ENCODE peak calls at places on chromosome 19, in eight cellular contexts. Q is RCC 7860; I is activated CD4-positive, alpha-beta T cell treated with anti-CD3 and anti-CD28 coated beads, Interleukin-2, amount 50 U/mL, for 4 hours; K is T1000; G is HS-5; X is cardiac muscle cell; H is GM04504; U is ecto neural progenitor cell. M is an unnamed sample.

GRCh38 chr19:51010066-51010795 is 8.8 kb upstream of the KLK8 start:
- DNase-seq in Q (no peak), I (no peak), K (no peak), G (no peak), X (no peak), H (no peak), U (no peak), M (no peak)

GRCh38 chr19:13051581-13052165 is 51.0 kb downstream of the LYL1 start:
- DNase-seq in Q (peak), I (no peak), K (no peak), G (no peak), X (peak), H (no peak), U (peak), M (peak)

GRCh38 chr19:39160523-39160861 is 34.9 kb downstream of the PAK4 start:
- DNase-seq in Q (no peak), I (no peak), K (no peak), G (no peak), X (peak), H (no peak), U (no peak), M (no peak)

GRCh38 chr19:51079486-51080110 is 3.1 kb downstream of the KLK14 start:
- DNase-seq in Q (no peak), I (no peak), K (no peak), G (no peak), X (peak), H (no peak), U (no peak), M (no peak)

GRCh38 chr19:23512151-23512925 is 117.1 kb upstream of the ZNF91 start:
- DNase-seq in Q (no peak), I (no peak), K (no peak), G (no peak), X (no peak), H (no peak), U (no peak), M (no peak)

GRCh38 chr19:14761607-14762006 is 16.8 kb downstream of the ADGRE2 start:
- DNase-seq in Q (no peak), I (no peak), K (no peak), G (no peak), X (no peak), H (no peak), U (no peak), M (no peak)

GRCh38 chr19:51040151-51040550 is 5.3 kb upstream of the KLK12 start:
- DNase-seq in Q (no peak), I (no peak), K (no peak), G (no peak), X (no peak), H (no peak), U (no peak), M (no peak)

GRCh38 chr19:18280247-18281081 is 958 bp downstream of the JUND start:
- DNase-seq in Q (peak), I (peak), K (peak), G (no peak), X (peak), H (no peak), U (peak), M (peak)

GRCh38 chr19:35270381-35270811 is 1.6 kb downstream of the USF2 start:
- DNase-seq in Q (no peak), I (no peak), K (no peak), G (no peak), X (no peak), H (no peak), U (no peak), M (no peak)

GRCh38 chr19:5691205-5691929 is 1.3 kb downstream of the RPL36 start:
- DNase-seq in Q (peak), I (peak), K (no peak), G (no peak), X (peak), H (peak), U (no peak), M (peak)

GRCh38 chr19:38711726-38712153 is 32.5 kb downstream of the CAPN12 start:
- DNase-seq in Q (peak), I (no peak), K (peak), G (peak), X (peak), H (peak), U (no peak), M (no peak)

GRCh38 chr19:801030-801860 is 4.0 kb downstream of the PTBP1 start:
- DNase-seq in Q (no peak), I (no peak), K (peak), G (no peak), X (peak), H (no peak), U (no peak), M (no peak)

GRCh38 chr19:42850981-42851717 is 28.4 kb downstream of the PSG1 start:
- DNase-seq in Q (peak), I (no peak), K (peak), G (peak), X (peak), H (peak), U (no peak), M (no peak)

GRCh38 chr19:42420055-42420544 is 7.1 kb downstream of the LIPE start:
- DNase-seq in Q (peak), I (peak), K (no peak), G (no peak), X (peak), H (no peak), U (no peak), M (no peak)

GRCh38 chr19:51695702-51696315 is 2.7 kb downstream of the SPACA6 start:
- DNase-seq in Q (no peak), I (no peak), K (no peak), G (no peak), X (no peak), H (no peak), U (no peak), M (no peak)

GRCh38 chr19:1408300-1409203 is 1.2 kb downstream of the DAZAP1 start:
- DNase-seq in Q (peak), I (peak), K (no peak), G (no peak), X (peak), H (no peak), U (peak), M (peak)

GRCh38 chr19:5828661-5829566 is 10.6 kb downstream of the FUT6 start:
- DNase-seq in Q (no peak), I (no peak), K (no peak), G (no peak), X (peak), H (no peak), U (peak), M (peak)

GRCh38 chr19:6588508-6589345 is 2.2 kb downstream of the CD70 start:
- DNase-seq in Q (peak), I (no peak), K (no peak), G (no peak), X (no peak), H (no peak), U (no peak), M (peak)

GRCh38 chr19:9597027-9597426 is 12.7 kb upstream of the ZNF121 start:
- DNase-seq in Q (peak), I (no peak), K (peak), G (peak), X (peak), H (peak), U (no peak), M (no peak)

GRCh38 chr19:41431426-41432386 is 4.5 kb upstream of the B3GNT8 start:
- DNase-seq in Q (no peak), I (no peak), K (no peak), G (no peak), X (peak), H (no peak), U (no peak), M (no peak)

GRCh38 chr19:15213715-15214381 is 13.1 kb upstream of the NOTCH3 start:
- DNase-seq in Q (no peak), I (no peak), K (no peak), G (no peak), X (peak), H (no peak), U (no peak), M (no peak)

GRCh38 chr19:49133621-49134454 is 14.5 kb downstream of the PPFIA3 start:
- DNase-seq in Q (no peak), I (peak), K (no peak), G (no peak), X (peak), H (no peak), U (peak), M (peak)

GRCh38 chr19:7819337-7819736 is 10.7 kb upstream of the EVI5L start:
- DNase-seq in Q (no peak), I (no peak), K (no peak), G (no peak), X (no peak), H (no peak), U (no peak), M (no peak)

GRCh38 chr19:33275933-33276619 is 26.3 kb downstream of the CEBPA start:
- DNase-seq in Q (no peak), I (no peak), K (no peak), G (no peak), X (no peak), H (no peak), U (no peak), M (no peak)

GRCh38 chr19:50833117-50833801 is at the start of gene KLK15:
- DNase-seq in Q (no peak), I (no peak), K (no peak), G (no peak), X (no peak), H (no peak), U (no peak), M (no peak)

GRCh38 chr19:3544742-3545668 is 6.0 kb downstream of the TEKTIP1 start:
- DNase-seq in Q (peak), I (peak), K (peak), G (no peak), X (peak), H (peak), U (peak), M (peak)

GRCh38 chr19:30046522-30046921 is 104.5 kb downstream of the URI1 start:
- DNase-seq in Q (peak), I (no peak), K (no peak), G (no peak), X (no peak), H (no peak), U (no peak), M (peak)

GRCh38 chr19:38001158-38001781 is 94.3 kb downstream of the SIPA1L3 start:
- DNase-seq in Q (no peak), I (no peak), K (no peak), G (no peak), X (no peak), H (no peak), U (no peak), M (no peak)

GRCh38 chr19:2653717-2654584 is 48.5 kb downstream of the GNG7 start:
- DNase-seq in Q (no peak), I (no peak), K (no peak), G (no peak), X (no peak), H (no peak), U (no peak), M (peak)

GRCh38 chr19:13034636-13035035 is 39.4 kb downstream of the NFIX start:
- DNase-seq in Q (no peak), I (no peak), K (no peak), G (no peak), X (no peak), H (no peak), U (no peak), M (no peak)

GRCh38 chr19:50628146-50628545 is 11.5 kb downstream of the SYT3 start:
- DNase-seq in Q (no peak), I (no peak), K (no peak), G (no peak), X (no peak), H (no peak), U (no peak), M (no peak)

GRCh38 chr19:4064551-4065260 is 2.0 kb downstream of the ZBTB7A start:
- DNase-seq in Q (no peak), I (no peak), K (no peak), G (no peak), X (peak), H (no peak), U (peak), M (peak)

GRCh38 chr19:46714523-46715106 is 2.3 kb downstream of the PRKD2 start:
- DNase-seq in Q (no peak), I (peak), K (no peak), G (no peak), X (no peak), H (no peak), U (peak), M (no peak)

GRCh38 chr19:29675650-29676186 is 10.5 kb downstream of the PLEKHF1 start:
- DNase-seq in Q (no peak), I (no peak), K (no peak), G (no peak), X (no peak), H (no peak), U (no peak), M (no peak)

GRCh38 chr19:45765365-45766292 is 3.4 kb downstream of the SIX5 start:
- DNase-seq in Q (no peak), I (no peak), K (no peak), G (no peak), X (no peak), H (no peak), U (peak), M (no peak)

GRCh38 chr19:50554212-50554611 is 14.0 kb downstream of the LRRC4B start:
- DNase-seq in Q (no peak), I (no peak), K (no peak), G (no peak), X (no peak), H (no peak), U (peak), M (no peak)